ENCODE peak calls at places on chromosomes 11 and 22, in nine cellular contexts. V is right lobe of liver; E is neural progenitor cell; K is mesendoderm; A is naive thymus-derived CD4-positive, alpha-beta T cell; J is uterus; L is IMR-90; Z is kidney; Q is adrenal gland. H is an unnamed sample.

GRCh38 chr11:66973956-66974585 is 1.0 kb upstream of the C11orf86 start:
- DNase-seq in V (no peak), E (no peak), K (peak; percentile 16), A (no peak), J (no peak), L (no peak), Z (no peak), Q (no peak), H (no peak)

GRCh38 chr11:108501396-108501795 is 3.2 kb upstream of the POGLUT3 start:
- DNase-seq in V (no peak), E (no peak), K (no peak), A (no peak), J (no peak), L (peak; percentile 26), Z (no peak), Q (no peak), H (no peak)

GRCh38 chr11:9817191-9817590 is 153.3 kb downstream of the SWAP70 start:
- DNase-seq in V (no peak), E (no peak), K (no peak), A (no peak), J (no peak), L (no peak), Z (no peak), Q (no peak), H (no peak)

GRCh38 chr11:125338886-125339811 is 156.9 kb downstream of the FEZ1 start:
- DNase-seq in V (peak; percentile 17), E (no peak), K (no peak), A (no peak), J (peak; percentile 77), L (no peak), Z (no peak), Q (no peak), H (peak; percentile 65)

GRCh38 chr11:75565916-75566762 is 4.1 kb downstream of the SERPINH1 start:
- DNase-seq in V (no peak), E (no peak), K (no peak), A (no peak), J (no peak), L (no peak), Z (no peak), Q (no peak), H (no peak)

GRCh38 chr11:111417766-111418435 is 38.8 kb upstream of the POU2AF1 start:
- DNase-seq in V (no peak), E (no peak), K (no peak), A (no peak), J (peak; percentile 73), L (peak; percentile 99), Z (no peak), Q (no peak), H (no peak)

GRCh38 chr22:49853981-49854791 is 542 bp downstream of the ZBED4 start:
- DNase-seq in V (peak; percentile 67), E (peak; percentile 68), K (peak; percentile 52), A (no peak), J (no peak), L (peak; percentile 17), Z (peak; percentile 88), Q (peak; percentile 50), H (peak; percentile 67)

GRCh38 chr11:64675417-64676252 is 47.4 kb downstream of the NRXN2 start:
- DNase-seq in V (no peak), E (no peak), K (no peak), A (no peak), J (peak; percentile 52), L (peak; percentile 82), Z (peak; percentile 94), Q (peak; percentile 81), H (peak; percentile 92)

GRCh38 chr11:125777309-125777708 is 1.3 kb downstream of the PATE2 start:
- DNase-seq in V (no peak), E (no peak), K (no peak), A (no peak), J (no peak), L (peak; percentile 47), Z (no peak), Q (no peak), H (no peak)

GRCh38 chr22:32951081-32951806 is 106.9 kb downstream of the SYN3 start:
- DNase-seq in V (peak; percentile 65), E (peak; percentile 43), K (peak; percentile 30), A (no peak), J (no peak), L (no peak), Z (no peak), Q (peak; percentile 42), H (no peak)

GRCh38 chr11:92739020-92739419 is 230.4 kb upstream of the MTNR1B start:
- DNase-seq in V (no peak), E (no peak), K (no peak), A (no peak), J (no peak), L (peak; percentile 29), Z (no peak), Q (peak; percentile 40), H (no peak)

GRCh38 chr11:44524751-44525171 is 40.7 kb upstream of the CD82 start:
- DNase-seq in V (no peak), E (no peak), K (no peak), A (no peak), J (no peak), L (peak; percentile 7), Z (no peak), Q (no peak), H (no peak)

DNA sequence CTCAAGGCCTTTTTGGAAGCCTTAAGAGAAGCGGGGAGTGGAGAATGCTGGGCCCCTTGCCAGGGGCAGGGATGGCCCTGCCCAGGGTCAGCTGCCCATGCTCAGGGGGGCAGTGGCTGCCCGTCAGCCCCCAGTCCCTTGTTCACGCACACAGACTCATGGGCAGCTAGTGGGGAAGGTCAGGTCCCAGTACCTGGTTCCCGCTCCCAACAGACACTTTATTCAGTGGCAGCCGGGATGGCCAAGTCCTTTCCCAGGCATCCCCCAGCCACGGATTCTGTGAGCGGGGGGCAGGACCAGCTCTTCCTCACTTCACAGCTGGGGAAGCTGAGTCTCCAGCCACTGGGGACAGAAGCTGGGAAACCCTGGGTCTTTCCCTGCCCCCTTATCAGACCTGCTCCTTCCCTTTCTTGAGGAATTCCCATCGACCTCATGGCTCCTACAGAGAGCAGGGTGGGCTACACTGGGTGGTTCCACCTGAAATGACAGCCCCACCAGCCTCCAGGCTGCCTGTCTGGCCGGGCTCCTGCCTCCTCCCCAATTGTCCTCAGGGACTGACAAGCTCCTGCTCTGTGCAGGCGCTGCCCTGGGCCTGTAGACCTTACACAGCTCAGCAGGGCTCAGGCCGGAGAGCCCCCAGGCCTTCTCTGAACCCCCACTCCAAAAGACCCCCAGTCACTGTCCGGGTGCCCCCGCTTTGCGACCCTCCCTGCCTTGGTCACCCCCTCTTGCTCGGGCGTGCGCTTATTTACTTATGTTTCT is 61.0 kb upstream of the FGF3 start:
- DNase-seq in V (peak; percentile 38), E (no peak), K (no peak), A (no peak), J (no peak), L (no peak), Z (peak; percentile 43), Q (no peak), H (no peak)
- H3K4me3 ChIP-seq in V (no peak overlapping the region), E (no peak overlapping the region), K (no peak overlapping the region), A (no peak overlapping the region), J (no peak overlapping the region), L (no peak overlapping the region), Z (no peak overlapping the region), Q (no peak overlapping the region), H (no peak overlapping the region)

GRCh38 chr11:36008576-36008975 is 64.7 kb downstream of the LDLRAD3 start:
- DNase-seq in V (no peak), E (no peak), K (no peak), A (no peak), J (no peak), L (peak; percentile 48), Z (no peak), Q (no peak), H (no peak)

GRCh38 chr11:36010010-36010740 is 66.3 kb downstream of the LDLRAD3 start:
- DNase-seq in V (no peak), E (no peak), K (no peak), A (no peak), J (no peak), L (peak; percentile 57), Z (no peak), Q (no peak), H (no peak)

GRCh38 chr11:36011574-36011973 is 67.7 kb downstream of the LDLRAD3 start:
- DNase-seq in V (no peak), E (no peak), K (no peak), A (no peak), J (no peak), L (no peak), Z (no peak), Q (no peak), H (no peak)

GRCh38 chr11:36007127-36007824 is 63.4 kb downstream of the LDLRAD3 start:
- DNase-seq in V (no peak), E (no peak), K (peak; percentile 67), A (no peak), J (no peak), L (no peak), Z (no peak), Q (no peak), H (no peak)

GRCh38 chr11:36009469-36009868 is 65.6 kb downstream of the LDLRAD3 start:
- DNase-seq in V (no peak), E (no peak), K (no peak), A (no peak), J (no peak), L (peak; percentile 68), Z (no peak), Q (no peak), H (no peak)
- H3K4me1 ChIP-seq in V (no peaks in the 10 kb centered on the region), E (peaks cover 27% of the 10 kb centered on the region), K (peaks cover 10% of the 10 kb centered on the region), A (no peaks in the 10 kb centered on the region), J (no peaks in the 10 kb centered on the region), L (peaks cover 16% of the 10 kb centered on the region), Z (no peaks in the 10 kb centered on the region), Q (peaks cover 6% of the 10 kb centered on the region), H (no peaks in the 10 kb centered on the region)

GRCh38 chr11:113288286-113288863 is 26.0 kb upstream of the TTC12 start:
- DNase-seq in V (no peak), E (no peak), K (no peak), A (no peak), J (no peak), L (no peak), Z (no peak), Q (no peak), H (no peak)

GRCh38 chr11:113289341-113290187 is 24.8 kb upstream of the TTC12 start:
- DNase-seq in V (peak; percentile 68), E (peak; percentile 85), K (peak; percentile 68), A (peak; percentile 44), J (peak; percentile 45), L (peak; percentile 38), Z (no peak), Q (peak; percentile 78), H (peak; percentile 83)

GRCh38 chr11:113283881-113284280 is 30.5 kb upstream of the TTC12 start:
- DNase-seq in V (no peak), E (no peak), K (no peak), A (no peak), J (no peak), L (no peak), Z (no peak), Q (no peak), H (no peak)

GRCh38 chr11:113286001-113286400 is 28.4 kb upstream of the TTC12 start:
- DNase-seq in V (no peak), E (no peak), K (no peak), A (no peak), J (no peak), L (no peak), Z (no peak), Q (no peak), H (no peak)

GRCh38 chr11:113286509-113287497 is 27.6 kb upstream of the TTC12 start:
- DNase-seq in V (no peak), E (no peak), K (no peak), A (no peak), J (no peak), L (no peak), Z (no peak), Q (no peak), H (no peak)
- H3K4me3 ChIP-seq in V (no peak overlapping the region), E (no peak overlapping the region), K (no peak overlapping the region), A (no peak overlapping the region), J (no peak overlapping the region), L (no peak overlapping the region), Z (no peak overlapping the region), Q (no peak overlapping the region), H (no peak overlapping the region)

GRCh38 chr22:29626497-29627195 is 23.2 kb downstream of the NF2 start:
- DNase-seq in V (no peak), E (no peak), K (no peak), A (no peak), J (no peak), L (peak; percentile 91), Z (no peak), Q (no peak), H (no peak)
- H3K4me1 ChIP-seq in V (no peaks in the 10 kb centered on the region), E (no peaks in the 10 kb centered on the region), K (no peaks in the 10 kb centered on the region), A (no peaks in the 10 kb centered on the region), J (no peaks in the 10 kb centered on the region), L (peaks cover 32% of the 10 kb centered on the region), Z (peaks cover 18% of the 10 kb centered on the region), Q (peaks cover 20% of the 10 kb centered on the region), H (peaks cover 4% of the 10 kb centered on the region)